ENCODE peak calls at places on chromosomes 3 and 15, in ten cellular contexts. One of them, this sample, is unnamed.

GRCh38 chr3:121096968-121097367 is 189.0 kb downstream of the STXBP5L start:
- DNase-seq in activated CD4-positive, alpha-beta T cell treated with anti-CD3 and anti-CD28 coated beads, Interleukin-2, amount 50 U/mL, for 24 hours: no peak
- DNase-seq in ELR: no peak
- DNase-seq in left ventricle myocardium inferior: no peak
- DNase-seq in H54: no peak
- DNase-seq in mucosa of gallbladder: no peak
- DNase-seq in NCI-H1105 treated with DMSO at 0.1 percent for 48 hours: no peak
- DNase-seq in heart left ventricle: no peak
- DNase-seq in kidney tubule cell: no peak
- DNase-seq in M059J: no peak
- DNase-seq in this sample: no peak

GRCh38 chr3:38662544-38662943 is 13.1 kb upstream of the SCN5A start:
- DNase-seq in mucosa of gallbladder: no peak
- DNase-seq in ELR: peak
- DNase-seq in H54: no peak
- DNase-seq in NCI-H1105 treated with DMSO at 0.1 percent for 48 hours: peak
- DNase-seq in activated CD4-positive, alpha-beta T cell treated with anti-CD3 and anti-CD28 coated beads, Interleukin-2, amount 50 U/mL, for 24 hours: no peak
- DNase-seq in heart left ventricle: no peak
- DNase-seq in kidney tubule cell: peak
- DNase-seq in M059J: peak
- DNase-seq in left ventricle myocardium inferior: no peak
- DNase-seq in this sample: no peak

GRCh38 chr15:90388462-90389182 is 580 bp downstream of the IQGAP1 start:
- DNase-seq in heart left ventricle: peak
- DNase-seq in kidney tubule cell: peak
- DNase-seq in ELR: peak
- DNase-seq in mucosa of gallbladder: peak
- DNase-seq in M059J: peak
- DNase-seq in left ventricle myocardium inferior: peak
- DNase-seq in NCI-H1105 treated with DMSO at 0.1 percent for 48 hours: peak
- DNase-seq in activated CD4-positive, alpha-beta T cell treated with anti-CD3 and anti-CD28 coated beads, Interleukin-2, amount 50 U/mL, for 24 hours: peak
- DNase-seq in H54: peak
- DNase-seq in this sample: no peak

GRCh38 chr15:38373016-38373415 is 80.9 kb upstream of the FAM98B start:
- DNase-seq in M059J: no peak
- DNase-seq in activated CD4-positive, alpha-beta T cell treated with anti-CD3 and anti-CD28 coated beads, Interleukin-2, amount 50 U/mL, for 24 hours: no peak
- DNase-seq in NCI-H1105 treated with DMSO at 0.1 percent for 48 hours: no peak
- DNase-seq in mucosa of gallbladder: no peak
- DNase-seq in left ventricle myocardium inferior: no peak
- DNase-seq in H54: no peak
- DNase-seq in kidney tubule cell: no peak
- DNase-seq in heart left ventricle: no peak
- DNase-seq in ELR: no peak
- DNase-seq in this sample: no peak

GRCh38 chr15:94579261-94579660 is 347.9 kb downstream of the MCTP2 start:
- DNase-seq in H54: no peak
- DNase-seq in ELR: no peak
- DNase-seq in heart left ventricle: no peak
- DNase-seq in mucosa of gallbladder: no peak
- DNase-seq in activated CD4-positive, alpha-beta T cell treated with anti-CD3 and anti-CD28 coated beads, Interleukin-2, amount 50 U/mL, for 24 hours: no peak
- DNase-seq in NCI-H1105 treated with DMSO at 0.1 percent for 48 hours: peak
- DNase-seq in left ventricle myocardium inferior: no peak
- DNase-seq in M059J: no peak
- DNase-seq in kidney tubule cell: no peak
- DNase-seq in this sample: no peak

GRCh38 chr15:43198992-43199391 is 13.8 kb downstream of the CCNDBP1 start:
- DNase-seq in ELR: no peak
- DNase-seq in activated CD4-positive, alpha-beta T cell treated with anti-CD3 and anti-CD28 coated beads, Interleukin-2, amount 50 U/mL, for 24 hours: no peak
- DNase-seq in left ventricle myocardium inferior: no peak
- DNase-seq in kidney tubule cell: no peak
- DNase-seq in NCI-H1105 treated with DMSO at 0.1 percent for 48 hours: no peak
- DNase-seq in H54: no peak
- DNase-seq in M059J: no peak
- DNase-seq in mucosa of gallbladder: no peak
- DNase-seq in heart left ventricle: no peak
- DNase-seq in this sample: no peak

GRCh38 chr3:29758108-29759020 is 477.5 kb downstream of the RBMS3 start:
- DNase-seq in heart left ventricle: no peak
- DNase-seq in kidney tubule cell: peak
- DNase-seq in NCI-H1105 treated with DMSO at 0.1 percent for 48 hours: no peak
- DNase-seq in M059J: peak
- DNase-seq in activated CD4-positive, alpha-beta T cell treated with anti-CD3 and anti-CD28 coated beads, Interleukin-2, amount 50 U/mL, for 24 hours: no peak
- DNase-seq in mucosa of gallbladder: no peak
- DNase-seq in left ventricle myocardium inferior: no peak
- DNase-seq in ELR: peak
- DNase-seq in H54: no peak
- DNase-seq in this sample: no peak

GRCh38 chr15:34119291-34119690 is 17.4 kb downstream of the PGBD4 start:
- DNase-seq in left ventricle myocardium inferior: no peak
- DNase-seq in activated CD4-positive, alpha-beta T cell treated with anti-CD3 and anti-CD28 coated beads, Interleukin-2, amount 50 U/mL, for 24 hours: no peak
- DNase-seq in kidney tubule cell: peak
- DNase-seq in M059J: peak
- DNase-seq in ELR: peak
- DNase-seq in H54: no peak
- DNase-seq in NCI-H1105 treated with DMSO at 0.1 percent for 48 hours: no peak
- DNase-seq in mucosa of gallbladder: no peak
- DNase-seq in heart left ventricle: no peak
- DNase-seq in this sample: no peak

GRCh38 chr3:187746479-187747335 is 1.4 kb upstream of the BCL6 start:
- DNase-seq in heart left ventricle: no peak
- DNase-seq in H54: no peak
- DNase-seq in kidney tubule cell: no peak
- DNase-seq in activated CD4-positive, alpha-beta T cell treated with anti-CD3 and anti-CD28 coated beads, Interleukin-2, amount 50 U/mL, for 24 hours: no peak
- DNase-seq in left ventricle myocardium inferior: no peak
- DNase-seq in mucosa of gallbladder: no peak
- DNase-seq in ELR: peak
- DNase-seq in NCI-H1105 treated with DMSO at 0.1 percent for 48 hours: no peak
- DNase-seq in M059J: peak
- DNase-seq in this sample: no peak

GRCh38 chr15:52021128-52021671 is 2.2 kb downstream of the MAPK6 start:
- DNase-seq in kidney tubule cell: peak
- DNase-seq in heart left ventricle: peak
- DNase-seq in ELR: peak
- DNase-seq in left ventricle myocardium inferior: no peak
- DNase-seq in activated CD4-positive, alpha-beta T cell treated with anti-CD3 and anti-CD28 coated beads, Interleukin-2, amount 50 U/mL, for 24 hours: peak
- DNase-seq in M059J: peak
- DNase-seq in mucosa of gallbladder: peak
- DNase-seq in H54: peak
- DNase-seq in NCI-H1105 treated with DMSO at 0.1 percent for 48 hours: no peak
- DNase-seq in this sample: no peak

GRCh38 chr15:75663931-75664421 is 16.3 kb downstream of the SNX33 start:
- DNase-seq in ELR: no peak
- DNase-seq in activated CD4-positive, alpha-beta T cell treated with anti-CD3 and anti-CD28 coated beads, Interleukin-2, amount 50 U/mL, for 24 hours: no peak
- DNase-seq in M059J: no peak
- DNase-seq in heart left ventricle: no peak
- DNase-seq in left ventricle myocardium inferior: no peak
- DNase-seq in H54: no peak
- DNase-seq in mucosa of gallbladder: no peak
- DNase-seq in NCI-H1105 treated with DMSO at 0.1 percent for 48 hours: peak
- DNase-seq in kidney tubule cell: no peak
- DNase-seq in this sample: no peak

GRCh38 chr15:34078900-34079299 is 22.8 kb downstream of the EMC7 start:
- DNase-seq in M059J: no peak
- DNase-seq in mucosa of gallbladder: no peak
- DNase-seq in left ventricle myocardium inferior: no peak
- DNase-seq in activated CD4-positive, alpha-beta T cell treated with anti-CD3 and anti-CD28 coated beads, Interleukin-2, amount 50 U/mL, for 24 hours: no peak
- DNase-seq in ELR: no peak
- DNase-seq in kidney tubule cell: no peak
- DNase-seq in H54: no peak
- DNase-seq in NCI-H1105 treated with DMSO at 0.1 percent for 48 hours: no peak
- DNase-seq in heart left ventricle: no peak
- DNase-seq in this sample: no peak

GRCh38 chr3:11422291-11422690 is 150.1 kb downstream of the ATG7 start:
- DNase-seq in NCI-H1105 treated with DMSO at 0.1 percent for 48 hours: no peak
- DNase-seq in M059J: no peak
- DNase-seq in kidney tubule cell: no peak
- DNase-seq in H54: no peak
- DNase-seq in activated CD4-positive, alpha-beta T cell treated with anti-CD3 and anti-CD28 coated beads, Interleukin-2, amount 50 U/mL, for 24 hours: no peak
- DNase-seq in mucosa of gallbladder: no peak
- DNase-seq in left ventricle myocardium inferior: no peak
- DNase-seq in ELR: no peak
- DNase-seq in heart left ventricle: no peak
- DNase-seq in this sample: no peak